ENCODE peak calls at places on chromosome 19, in eight cellular contexts. One of them, this sample, is unnamed.

GRCh38 chr19:18738961-18739690 is 52.0 kb downstream of the COMP start:
- DNase-seq in PC-3: no peak
- DNase-seq in osteoblast: no peak
- DNase-seq in astrocyte of the spinal cord: no peak
- DNase-seq in right lobe of liver: no peak
- DNase-seq in nephron progenitor cell: no peak
- DNase-seq in BE2C: no peak
- DNase-seq in tibial artery: no peak
- DNase-seq in this sample: no peak

GRCh38 chr19:3062165-3063105 is at the start of gene TLE5:
- DNase-seq in nephron progenitor cell: peak
- DNase-seq in BE2C: peak
- DNase-seq in PC-3: peak
- DNase-seq in right lobe of liver: peak
- DNase-seq in tibial artery: peak
- DNase-seq in osteoblast: peak
- DNase-seq in astrocyte of the spinal cord: no peak
- DNase-seq in this sample: no peak

GRCh38 chr19:3186377-3186688 is 603 bp downstream of the NCLN start:
- DNase-seq in PC-3: no peak
- DNase-seq in right lobe of liver: no peak
- DNase-seq in nephron progenitor cell: peak
- DNase-seq in BE2C: peak
- DNase-seq in tibial artery: no peak
- DNase-seq in astrocyte of the spinal cord: no peak
- DNase-seq in osteoblast: no peak
- DNase-seq in this sample: no peak

GRCh38 chr19:11949201-11949600 is 15.6 kb upstream of the ZNF763 start:
- DNase-seq in PC-3: no peak
- DNase-seq in osteoblast: no peak
- DNase-seq in nephron progenitor cell: no peak
- DNase-seq in astrocyte of the spinal cord: no peak
- DNase-seq in right lobe of liver: no peak
- DNase-seq in BE2C: no peak
- DNase-seq in tibial artery: no peak
- DNase-seq in this sample: no peak

GRCh38 chr19:45876411-45877197 is 9.3 kb downstream of the IRF2BP1 start:
- DNase-seq in right lobe of liver: peak
- DNase-seq in astrocyte of the spinal cord: peak
- DNase-seq in osteoblast: peak
- DNase-seq in PC-3: no peak
- DNase-seq in nephron progenitor cell: peak
- DNase-seq in tibial artery: no peak
- DNase-seq in BE2C: no peak
- DNase-seq in this sample: no peak

GRCh38 chr19:47176071-47176626 is 45.5 kb downstream of the SAE1 start:
- DNase-seq in osteoblast: peak
- DNase-seq in BE2C: no peak
- DNase-seq in astrocyte of the spinal cord: peak
- DNase-seq in right lobe of liver: no peak
- DNase-seq in tibial artery: no peak
- DNase-seq in nephron progenitor cell: no peak
- DNase-seq in PC-3: no peak
- DNase-seq in this sample: no peak

GRCh38 chr19:17680235-17680722 is 7.9 kb downstream of the UNC13A start:
- DNase-seq in right lobe of liver: peak
- DNase-seq in osteoblast: peak
- DNase-seq in PC-3: peak
- DNase-seq in nephron progenitor cell: peak
- DNase-seq in tibial artery: peak
- DNase-seq in BE2C: peak
- DNase-seq in astrocyte of the spinal cord: peak
- DNase-seq in this sample: peak

GRCh38 chr19:41299755-41300089 is 10.2 kb upstream of the CCDC97 start:
- DNase-seq in BE2C: no peak
- DNase-seq in PC-3: no peak
- DNase-seq in right lobe of liver: no peak
- DNase-seq in tibial artery: peak
- DNase-seq in astrocyte of the spinal cord: peak
- DNase-seq in osteoblast: peak
- DNase-seq in nephron progenitor cell: no peak
- DNase-seq in this sample: no peak

GRCh38 chr19:35223084-35223790 is 5.3 kb downstream of the FAM187B start:
- DNase-seq in right lobe of liver: peak
- DNase-seq in tibial artery: no peak
- DNase-seq in nephron progenitor cell: no peak
- DNase-seq in BE2C: no peak
- DNase-seq in osteoblast: no peak
- DNase-seq in PC-3: no peak
- DNase-seq in astrocyte of the spinal cord: no peak
- DNase-seq in this sample: no peak

GRCh38 chr19:39032164-39032918 is at the start of gene FBXO27:
- DNase-seq in tibial artery: no peak
- DNase-seq in PC-3: peak
- DNase-seq in osteoblast: peak
- DNase-seq in nephron progenitor cell: peak
- DNase-seq in right lobe of liver: peak
- DNase-seq in astrocyte of the spinal cord: no peak
- DNase-seq in BE2C: no peak
- DNase-seq in this sample: peak

GRCh38 chr19:29882719-29883105 is 59.3 kb upstream of the URI1 start:
- DNase-seq in astrocyte of the spinal cord: no peak
- DNase-seq in osteoblast: no peak
- DNase-seq in PC-3: no peak
- DNase-seq in tibial artery: no peak
- DNase-seq in right lobe of liver: no peak
- DNase-seq in nephron progenitor cell: no peak
- DNase-seq in BE2C: no peak
- DNase-seq in this sample: no peak

GRCh38 chr19:34254552-34255432 is at the start of gene GARRE1:
- DNase-seq in PC-3: no peak
- DNase-seq in astrocyte of the spinal cord: no peak
- DNase-seq in tibial artery: no peak
- DNase-seq in BE2C: peak
- DNase-seq in osteoblast: peak
- DNase-seq in right lobe of liver: peak
- DNase-seq in nephron progenitor cell: peak
- DNase-seq in this sample: peak

GRCh38 chr19:45164577-45165335 is 4.0 kb upstream of the NKPD1 start:
- DNase-seq in nephron progenitor cell: peak
- DNase-seq in PC-3: no peak
- DNase-seq in tibial artery: no peak
- DNase-seq in BE2C: peak
- DNase-seq in right lobe of liver: peak
- DNase-seq in astrocyte of the spinal cord: peak
- DNase-seq in osteoblast: peak
- DNase-seq in this sample: no peak

GRCh38 chr19:47891923-47892666 is 6.0 kb upstream of the SULT2A1 start:
- DNase-seq in nephron progenitor cell: no peak
- DNase-seq in astrocyte of the spinal cord: no peak
- DNase-seq in tibial artery: no peak
- DNase-seq in PC-3: no peak
- DNase-seq in BE2C: peak
- DNase-seq in right lobe of liver: peak
- DNase-seq in osteoblast: peak
- DNase-seq in this sample: no peak

GRCh38 chr19:2064788-2065524 is 13.9 kb upstream of the MKNK2 start:
- DNase-seq in astrocyte of the spinal cord: no peak
- DNase-seq in BE2C: peak
- DNase-seq in nephron progenitor cell: no peak
- DNase-seq in osteoblast: peak
- DNase-seq in PC-3: no peak
- DNase-seq in right lobe of liver: peak
- DNase-seq in tibial artery: peak
- DNase-seq in this sample: no peak

GRCh38 chr19:12676384-12676792 is 5.3 kb downstream of the DHPS start:
- DNase-seq in PC-3: peak
- DNase-seq in astrocyte of the spinal cord: peak
- DNase-seq in tibial artery: peak
- DNase-seq in nephron progenitor cell: peak
- DNase-seq in right lobe of liver: peak
- DNase-seq in osteoblast: peak
- DNase-seq in BE2C: peak
- DNase-seq in this sample: peak

GRCh38 chr19:14517446-14517839 is 754 bp downstream of the DNAJB1 start:
- DNase-seq in osteoblast: no peak
- DNase-seq in right lobe of liver: no peak
- DNase-seq in tibial artery: no peak
- DNase-seq in PC-3: no peak
- DNase-seq in BE2C: no peak
- DNase-seq in nephron progenitor cell: no peak
- DNase-seq in astrocyte of the spinal cord: no peak
- DNase-seq in this sample: no peak

GRCh38 chr19:43806848-43807247 is 4.6 kb upstream of the LYPD5 start:
- DNase-seq in PC-3: peak
- DNase-seq in right lobe of liver: no peak
- DNase-seq in tibial artery: no peak
- DNase-seq in osteoblast: no peak
- DNase-seq in nephron progenitor cell: no peak
- DNase-seq in astrocyte of the spinal cord: no peak
- DNase-seq in BE2C: no peak
- DNase-seq in this sample: no peak

GRCh38 chr19:45771331-45771933 is 2.4 kb upstream of the SIX5 start:
- DNase-seq in nephron progenitor cell: no peak
- DNase-seq in astrocyte of the spinal cord: no peak
- DNase-seq in tibial artery: peak
- DNase-seq in PC-3: no peak
- DNase-seq in right lobe of liver: no peak
- DNase-seq in osteoblast: no peak
- DNase-seq in BE2C: no peak
- DNase-seq in this sample: no peak

GRCh38 chr19:31838163-31838798 is 489.0 kb upstream of the TSHZ3 start:
- DNase-seq in nephron progenitor cell: no peak
- DNase-seq in PC-3: no peak
- DNase-seq in BE2C: no peak
- DNase-seq in astrocyte of the spinal cord: no peak
- DNase-seq in right lobe of liver: no peak
- DNase-seq in osteoblast: no peak
- DNase-seq in tibial artery: no peak
- DNase-seq in this sample: no peak

GRCh38 chr19:53809518-53810186 is 14.5 kb downstream of the NLRP12 start:
- DNase-seq in nephron progenitor cell: peak
- DNase-seq in right lobe of liver: no peak
- DNase-seq in tibial artery: no peak
- DNase-seq in BE2C: peak
- DNase-seq in astrocyte of the spinal cord: no peak
- DNase-seq in osteoblast: no peak
- DNase-seq in PC-3: peak
- DNase-seq in this sample: no peak
- TF ChIP-seq CTCF in nephron progenitor cell: peak
- TF ChIP-seq CTCF in right lobe of liver: no peak
- TF ChIP-seq CTCF in tibial artery: no peak
- TF ChIP-seq CTCF in BE2C: peak
- TF ChIP-seq CTCF in astrocyte of the spinal cord: peak
- TF ChIP-seq CTCF in osteoblast: no peak
- TF ChIP-seq CTCF in PC-3: peak
- TF ChIP-seq CTCF in this sample: peak

GRCh38 chr19:8490873-8491272 is 11.6 kb downstream of the PRAM1 start:
- DNase-seq in tibial artery: no peak
- DNase-seq in osteoblast: peak
- DNase-seq in BE2C: no peak
- DNase-seq in PC-3: no peak
- DNase-seq in right lobe of liver: no peak
- DNase-seq in astrocyte of the spinal cord: no peak
- DNase-seq in nephron progenitor cell: no peak
- DNase-seq in this sample: no peak

GRCh38 chr19:8490395-8490760 is 12.1 kb downstream of the PRAM1 start:
- DNase-seq in PC-3: no peak
- DNase-seq in BE2C: no peak
- DNase-seq in right lobe of liver: no peak
- DNase-seq in osteoblast: no peak
- DNase-seq in tibial artery: no peak
- DNase-seq in astrocyte of the spinal cord: no peak
- DNase-seq in nephron progenitor cell: no peak
- DNase-seq in this sample: no peak

GRCh38 chr19:8494158-8494557 is 8.3 kb downstream of the PRAM1 start:
- DNase-seq in osteoblast: no peak
- DNase-seq in right lobe of liver: no peak
- DNase-seq in tibial artery: no peak
- DNase-seq in BE2C: no peak
- DNase-seq in nephron progenitor cell: no peak
- DNase-seq in astrocyte of the spinal cord: no peak
- DNase-seq in PC-3: no peak
- DNase-seq in this sample: no peak

GRCh38 chr19:8489591-8490394 is 12.6 kb downstream of the PRAM1 start:
- DNase-seq in PC-3: no peak
- DNase-seq in astrocyte of the spinal cord: no peak
- DNase-seq in nephron progenitor cell: no peak
- DNase-seq in BE2C: no peak
- DNase-seq in tibial artery: no peak
- DNase-seq in right lobe of liver: no peak
- DNase-seq in osteoblast: no peak
- DNase-seq in this sample: no peak

GRCh38 chr19:8491574-8491973 is 10.9 kb downstream of the PRAM1 start:
- DNase-seq in osteoblast: peak
- DNase-seq in right lobe of liver: no peak
- DNase-seq in PC-3: no peak
- DNase-seq in astrocyte of the spinal cord: no peak
- DNase-seq in tibial artery: no peak
- DNase-seq in BE2C: no peak
- DNase-seq in nephron progenitor cell: no peak
- DNase-seq in this sample: no peak
- TF ChIP-seq CTCF in osteoblast: no peak
- TF ChIP-seq CTCF in right lobe of liver: no peak
- TF ChIP-seq CTCF in PC-3: no peak
- TF ChIP-seq CTCF in astrocyte of the spinal cord: no peak
- TF ChIP-seq CTCF in tibial artery: no peak
- TF ChIP-seq CTCF in BE2C: peak
- TF ChIP-seq CTCF in nephron progenitor cell: no peak
- TF ChIP-seq CTCF in this sample: no peak

GRCh38 chr19:49761625-49762311 is 1.3 kb downstream of the TSKS start:
- DNase-seq in tibial artery: no peak
- DNase-seq in nephron progenitor cell: no peak
- DNase-seq in right lobe of liver: no peak
- DNase-seq in astrocyte of the spinal cord: peak
- DNase-seq in BE2C: no peak
- DNase-seq in PC-3: peak
- DNase-seq in osteoblast: no peak
- DNase-seq in this sample: no peak
- TF ChIP-seq CTCF in tibial artery: no peak
- TF ChIP-seq CTCF in nephron progenitor cell: no peak
- TF ChIP-seq CTCF in right lobe of liver: peak
- TF ChIP-seq CTCF in astrocyte of the spinal cord: peak
- TF ChIP-seq CTCF in BE2C: no peak
- TF ChIP-seq CTCF in PC-3: peak
- TF ChIP-seq CTCF in osteoblast: peak
- TF ChIP-seq CTCF in this sample: no peak

DNA sequence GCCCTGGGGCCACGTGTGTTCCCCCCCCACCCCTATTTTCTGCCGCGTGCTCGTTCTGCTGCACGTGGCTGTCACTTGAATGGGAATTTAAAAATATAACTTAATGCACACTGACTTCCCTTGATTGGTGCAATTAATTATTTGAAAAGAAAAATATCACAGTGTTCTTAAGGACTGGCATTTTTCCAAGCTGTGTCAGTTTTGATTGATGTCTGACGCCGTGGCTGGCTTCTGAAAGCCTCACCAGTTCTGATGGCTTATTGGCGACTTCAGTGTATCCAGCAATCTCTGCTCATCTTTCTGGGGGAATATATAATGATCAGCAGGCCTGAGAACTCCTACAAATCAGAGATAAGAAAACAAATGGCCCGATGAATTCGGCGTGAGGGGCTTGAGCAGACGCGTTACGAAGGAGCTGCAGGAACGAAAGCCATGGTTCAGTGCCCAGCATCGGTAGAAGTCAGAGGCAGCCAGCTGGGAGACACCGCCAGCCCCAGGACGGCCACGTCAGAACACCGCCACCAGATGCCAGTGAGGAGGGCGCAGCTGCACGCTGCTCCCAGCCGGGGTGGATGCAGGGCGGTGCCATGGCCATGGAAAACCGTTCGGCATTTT is 111.2 kb downstream of the KDM4B start:
- DNase-seq in astrocyte of the spinal cord: no peak
- DNase-seq in osteoblast: no peak
- DNase-seq in nephron progenitor cell: no peak
- DNase-seq in PC-3: no peak
- DNase-seq in BE2C: peak
- DNase-seq in tibial artery: no peak
- DNase-seq in right lobe of liver: no peak
- DNase-seq in this sample: no peak
- TF ChIP-seq CTCF in astrocyte of the spinal cord: no peak
- TF ChIP-seq CTCF in osteoblast: no peak
- TF ChIP-seq CTCF in nephron progenitor cell: no peak
- TF ChIP-seq CTCF in PC-3: no peak
- TF ChIP-seq CTCF in BE2C: peak
- TF ChIP-seq CTCF in tibial artery: no peak
- TF ChIP-seq CTCF in right lobe of liver: no peak
- TF ChIP-seq CTCF in this sample: no peak